ENCODE peak calls at places on chromosomes 12 and 14, in ten cellular contexts. W is neural progenitor cell; B is HL-60; T is stimulated activated CD4-positive, alpha-beta T cell treated with anti-CD3 and anti-CD28 coated beads, TNF-alpha, amount 100 ng/mL, for 48 hours; D is neural crest cell; O is natural killer cell treated with Interleukin-12 subunit alpha and Interleukin-12 subunit beta and Interleukin-15 and Interleukin-18, amount 100 ng/mL, for 72 hours; R is NAMALWA; A is type B pancreatic cell; X is naive thymus-derived CD8-positive, alpha-beta T cell; E is activated CD4-positive, alpha-beta memory T cell treated with anti-CD3 and anti-CD28 coated beads, Interleukin-2, amount 10 ng/mL, durations not matched to agents 7 days and 5 days. Y is an unnamed sample.

GRCh38 chr12:53044896-53045571 is 4.8 kb upstream of the TNS2 start:
- DNase-seq in D (no peak), E (no peak), B (no peak), T (no peak), X (no peak), O (no peak), R (no peak), W (no peak), A (no peak), Y (no peak)

GRCh38 chr12:13897811-13898210 is 83.6 kb downstream of the GRIN2B start:
- DNase-seq in R (no peak), B (no peak), D (no peak), E (no peak), T (no peak), O (no peak), W (no peak), X (no peak), A (no peak), Y (no peak)

GRCh38 chr12:122984612-122985358 is 4.3 kb downstream of the ARL6IP4 start:
- DNase-seq in W (no peak), X (no peak), B (no peak), D (peak), R (no peak), T (no peak), A (no peak), E (no peak), O (no peak), Y (no peak)

GRCh38 chr12:14514154-14514842 is 53.4 kb downstream of the PLBD1 start:
- DNase-seq in O (no peak), D (no peak), W (peak), T (no peak), A (no peak), B (no peak), E (no peak), R (peak), X (no peak), Y (peak)

GRCh38 chr12:122123051-122123760 is 44.6 kb downstream of the MLXIP start:
- DNase-seq in R (peak), A (no peak), D (peak), W (peak), E (peak), O (peak), B (peak), X (peak), T (peak), Y (peak)

GRCh38 chr12:12072064-12072760 is 1.5 kb downstream of the BCL2L14 start:
- DNase-seq in X (no peak), B (no peak), D (no peak), E (peak), A (no peak), R (no peak), W (no peak), O (no peak), T (no peak), Y (no peak)

GRCh38 chr14:99424306-99424877 is 56.3 kb downstream of the SETD3 start:
- DNase-seq in A (no peak), T (no peak), O (no peak), B (no peak), E (no peak), W (no peak), R (no peak), D (no peak), X (no peak), Y (no peak)

GRCh38 chr14:102437997-102438922 is 71.3 kb downstream of the ANKRD9 start:
- DNase-seq in W (peak), T (peak), B (peak), X (peak), A (peak), R (peak), D (peak), E (peak), O (peak), Y (peak)

GRCh38 chr14:21192875-21193535 is 37.1 kb upstream of the OR5AU1 start:
- DNase-seq in T (no peak), R (no peak), E (no peak), B (no peak), W (no peak), X (no peak), O (no peak), D (no peak), A (no peak), Y (peak)

GRCh38 chr14:87529081-87529480 is 463.9 kb downstream of the GALC start:
- DNase-seq in B (no peak), X (no peak), R (no peak), D (no peak), W (no peak), T (no peak), E (no peak), O (no peak), A (no peak), Y (no peak)

GRCh38 chr12:93183940-93184663 is 193.6 kb upstream of the NUDT4 start:
- DNase-seq in A (no peak), W (no peak), R (peak), O (no peak), X (no peak), T (no peak), E (no peak), D (no peak), B (peak), Y (no peak)

GRCh38 chr14:98177551-98177950 is 1094.4 kb downstream of the BCL11B start:
- DNase-seq in O (no peak), B (no peak), E (peak), A (no peak), X (peak), R (no peak), D (no peak), T (no peak), W (no peak), Y (no peak)

GRCh38 chr12:93449277-93449676 is 7.5 kb upstream of the UBE2N start:
- DNase-seq in A (no peak), R (peak), T (no peak), X (no peak), B (no peak), E (no peak), O (no peak), D (no peak), W (no peak), Y (no peak)

GRCh38 chr14:50342211-50343080 is 30.3 kb downstream of the DMAC2L start:
- DNase-seq in X (peak), D (no peak), R (peak), W (peak), B (no peak), T (no peak), O (no peak), A (no peak), E (no peak), Y (peak)

GRCh38 chr12:81294325-81295190 is 216.7 kb downstream of the ACSS3 start:
- DNase-seq in T (no peak), X (no peak), B (no peak), A (no peak), D (no peak), R (peak), W (no peak), O (no peak), E (no peak), Y (no peak)

GRCh38 chr12:60935981-60936761 is 1324.0 kb upstream of the USP15 start:
- DNase-seq in O (no peak), D (no peak), B (no peak), W (peak), X (no peak), R (no peak), A (no peak), T (no peak), E (no peak), Y (no peak)

GRCh38 chr12:6821674-6822433 is at the start of gene GPR162:
- DNase-seq in W (peak), D (peak), B (no peak), E (no peak), O (no peak), A (no peak), X (no peak), T (no peak), R (no peak), Y (peak)

GRCh38 chr14:31843361-31844091 is 233.6 kb upstream of the ARHGAP5 start:
- DNase-seq in R (no peak), E (no peak), T (no peak), W (no peak), O (no peak), X (no peak), D (no peak), A (no peak), B (no peak), Y (peak)

GRCh38 chr12:54667945-54668344 is 19.8 kb upstream of the DCD start:
- DNase-seq in D (no peak), A (no peak), R (no peak), E (no peak), T (no peak), W (no peak), B (no peak), X (no peak), O (no peak), Y (no peak)

GRCh38 chr12:87687362-87687761 is 341.8 kb downstream of the C12orf50 start:
- DNase-seq in A (no peak), X (no peak), W (no peak), R (no peak), O (no peak), E (no peak), B (no peak), D (no peak), T (no peak), Y (peak)

GRCh38 chr12:62533755-62534107 is 67.1 kb downstream of the MON2 start:
- DNase-seq in D (no peak), O (no peak), E (no peak), R (no peak), T (no peak), A (no peak), B (no peak), X (no peak), W (no peak), Y (peak)

GRCh38 chr12:19316420-19316819 is 122.9 kb upstream of the AEBP2 start:
- DNase-seq in E (no peak), W (no peak), D (no peak), R (no peak), X (no peak), A (no peak), O (no peak), T (no peak), B (no peak), Y (peak)

Y was measured in IMR-90.